ENCODE peak calls at places on chromosomes 6 and 20, in six cellular contexts. Z, Q, K, E, T and D are unnamed samples.

GRCh38 chr20:6673071-6673470 is 94.4 kb upstream of the BMP2 start:
- DNase-seq in Z (no peak), Q (no peak), K (no peak), E (peak), T (peak), D (no peak)

GRCh38 chr20:2699775-2700413 is 7.3 kb downstream of the EBF4 start:
- DNase-seq in Z (no peak), Q (no peak), K (no peak), E (no peak), T (no peak), D (no peak)

GRCh38 chr20:56826971-56827645 is 198.0 kb downstream of the TFAP2C start:
- DNase-seq in Z (no peak), Q (no peak), K (peak), E (no peak), T (no peak), D (no peak)

GRCh38 chr6:157981395-157982296 is at the start of gene SYNJ2:
- DNase-seq in Z (peak), Q (no peak), K (peak), E (peak), T (no peak), D (no peak)

GRCh38 chr20:45300961-45301360 is 5.7 kb upstream of the RBPJL start:
- DNase-seq in Z (no peak), Q (no peak), K (no peak), E (peak), T (no peak), D (no peak)

GRCh38 chr6:168827484-168827883 is 386.5 kb downstream of the SMOC2 start:
- DNase-seq in Z (no peak), Q (no peak), K (no peak), E (no peak), T (no peak), D (no peak)

GRCh38 chr6:85081102-85081501 is 316.7 kb upstream of the TBX18 start:
- DNase-seq in Z (no peak), Q (no peak), K (no peak), E (no peak), T (no peak), D (no peak)

GRCh38 chr6:44655368-44656342 is 268.1 kb downstream of the CDC5L start:
- DNase-seq in Z (peak), Q (no peak), K (no peak), E (peak), T (no peak), D (no peak)